ENCODE peak calls at places on chromosomes 13 and 19, in eight cellular contexts. V is DND-41, C is spleen, Y is transverse colon, B is NB4, T is Caco-2, L is AG10803, I is heart left ventricle. U is an unnamed sample.

GRCh38 chr13:30004204-30004603 is 153.8 kb upstream of the UBL3 start:
- DNase-seq in L (peak), Y (no peak), T (no peak), C (no peak), B (peak), I (no peak), V (no peak), U (no peak)

GRCh38 chr19:58366576-58367430 is 4.3 kb upstream of the ZNF497 start:
- DNase-seq in L (no peak), I (no peak), B (peak), Y (no peak), V (no peak), C (no peak), T (no peak), U (no peak)

GRCh38 chr13:34847751-34848150 is 94.3 kb upstream of the NBEA start:
- DNase-seq in T (no peak), L (no peak), B (no peak), Y (no peak), C (no peak), V (no peak), I (no peak), U (no peak)

GRCh38 chr13:45084515-45084914 is 35.8 kb upstream of the GTF2F2 start:
- DNase-seq in I (no peak), T (no peak), B (no peak), Y (no peak), L (no peak), V (no peak), C (no peak), U (no peak)

GRCh38 chr13:107518292-107518691 is 697.0 kb downstream of the LIG4 start:
- DNase-seq in Y (no peak), B (peak), I (no peak), L (no peak), V (no peak), T (no peak), C (no peak), U (no peak)

GRCh38 chr13:32454886-32455593 is 27.1 kb upstream of the N4BP2L1 start:
- DNase-seq in I (no peak), T (no peak), L (no peak), B (no peak), Y (no peak), V (no peak), C (no peak), U (no peak)

GRCh38 chr19:13637664-13638063 is 126.7 kb upstream of the MRI1 start:
- DNase-seq in Y (no peak), V (no peak), B (no peak), C (no peak), L (peak), I (no peak), T (no peak), U (no peak)

GRCh38 chr13:49330546-49330864 is 82.8 kb downstream of the CDADC1 start:
- DNase-seq in I (no peak), L (no peak), V (no peak), T (no peak), Y (no peak), B (no peak), C (no peak), U (no peak)

GRCh38 chr13:113806104-113806471 is 47.1 kb downstream of the TMEM255B start:
- DNase-seq in V (no peak), T (no peak), B (no peak), I (peak), C (no peak), L (no peak), Y (no peak), U (no peak)

DNA sequence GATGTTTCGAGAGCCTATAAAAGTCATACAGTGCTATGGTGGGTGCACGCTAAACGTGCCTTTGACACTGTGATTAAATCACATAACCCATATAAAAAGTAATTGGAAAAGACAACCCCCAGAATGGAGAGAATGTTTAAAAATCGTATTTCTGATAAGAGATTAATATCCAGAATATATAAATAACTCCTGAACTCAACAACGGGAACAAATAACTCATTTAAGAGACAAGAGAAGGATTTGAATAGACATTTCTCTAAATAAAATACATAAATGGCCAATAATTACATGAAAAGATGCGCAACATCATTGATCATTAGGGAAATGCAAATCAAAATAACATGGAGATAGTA is 37.0 kb upstream of the IGFL4 start:
- DNase-seq in T (no peak), C (no peak), B (no peak), Y (no peak), L (no peak), V (no peak), I (no peak), U (no peak)
- TF ChIP-seq CTCF in T (no peak), C (no peak), B (no peak), Y (peak), L (no peak), V (no peak), I (no peak), U (no peak)

GRCh38 chr13:24271611-24272451 is 37.5 kb upstream of the C1QTNF9 start:
- DNase-seq in B (peak), Y (peak), L (peak), V (peak), I (peak), T (no peak), C (peak), U (peak)

GRCh38 chr13:24270639-24271131 is 38.7 kb upstream of the C1QTNF9 start:
- DNase-seq in C (peak), B (peak), Y (peak), V (peak), T (peak), L (peak), I (peak), U (peak)

GRCh38 chr13:24272452-24273161 is 36.8 kb upstream of the C1QTNF9 start:
- DNase-seq in Y (no peak), C (peak), V (no peak), B (no peak), L (no peak), T (no peak), I (no peak), U (peak)

GRCh38 chr13:24269803-24270202 is 39.6 kb upstream of the C1QTNF9 start:
- DNase-seq in Y (no peak), B (no peak), C (no peak), V (no peak), L (peak), T (no peak), I (no peak), U (peak)

GRCh38 chr13:24271231-24271610 is 38.2 kb upstream of the C1QTNF9 start:
- DNase-seq in V (no peak), L (no peak), B (no peak), I (no peak), Y (no peak), C (no peak), T (no peak), U (no peak)
- H3K4me3 ChIP-seq in V (peak), L (peak), B (no peak), I (peak), Y (peak), C (peak), T (no peak), U (peak)

GRCh38 chr19:43690444-43690843 is 20.5 kb upstream of the PLAUR start:
- DNase-seq in Y (no peak), I (no peak), T (no peak), B (no peak), L (no peak), V (no peak), C (no peak), U (no peak)

GRCh38 chr19:43684326-43684725 is 14.4 kb upstream of the PLAUR start:
- DNase-seq in C (no peak), Y (no peak), B (no peak), T (no peak), I (no peak), L (no peak), V (no peak), U (no peak)

GRCh38 chr19:43688059-43688763 is 18.2 kb upstream of the PLAUR start:
- DNase-seq in B (no peak), L (no peak), C (no peak), T (no peak), Y (no peak), V (no peak), I (no peak), U (no peak)

GRCh38 chr19:43690890-43691289 is 20.9 kb upstream of the PLAUR start:
- DNase-seq in C (no peak), I (no peak), B (no peak), L (no peak), Y (no peak), V (no peak), T (no peak), U (no peak)

GRCh38 chr19:43687660-43687997 is 17.7 kb upstream of the PLAUR start:
- DNase-seq in L (no peak), T (no peak), C (no peak), Y (no peak), B (no peak), V (no peak), I (no peak), U (no peak)
- TF ChIP-seq CTCF in L (no peak), T (no peak), C (no peak), Y (no peak), B (no peak), V (no peak), I (no peak), U (no peak)

GRCh38 chr19:7515471-7516226 is at the start of gene ZNF358:
- DNase-seq in Y (peak), T (peak), L (peak), B (peak), V (peak), I (peak), C (peak), U (no peak)

GRCh38 chr19:7513809-7514642 is 1.9 kb upstream of the ZNF358 start:
- DNase-seq in L (no peak), I (no peak), C (no peak), B (no peak), T (no peak), V (no peak), Y (no peak), U (no peak)

GRCh38 chr19:7516878-7517277 is 975 bp downstream of the ZNF358 start:
- DNase-seq in I (no peak), T (no peak), C (no peak), Y (no peak), V (no peak), B (no peak), L (no peak), U (no peak)

GRCh38 chr19:7516281-7516862 is 469 bp downstream of the ZNF358 start:
- DNase-seq in Y (no peak), I (no peak), L (no peak), V (no peak), T (no peak), C (peak), B (no peak), U (no peak)

DNA sequence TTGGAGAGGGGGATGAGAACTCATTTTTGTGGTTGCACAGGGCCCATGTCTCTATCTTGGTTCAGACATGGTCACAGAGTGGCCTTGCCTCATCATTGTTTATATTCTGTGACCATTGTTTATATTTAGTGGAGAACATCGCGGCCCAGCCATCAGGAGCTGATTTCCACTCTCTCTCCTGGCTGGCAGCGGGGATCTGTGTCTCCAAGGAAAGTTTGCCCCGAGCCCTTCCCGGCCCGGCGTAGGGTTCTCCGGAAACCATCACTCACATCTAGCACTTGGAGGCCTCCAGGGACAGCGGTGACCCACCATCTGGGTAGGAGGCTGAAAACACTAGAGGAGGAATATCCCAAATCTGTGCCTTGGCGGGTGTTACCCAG is 822 bp upstream of the ZNF358 start:
- DNase-seq in T (no peak), B (no peak), C (no peak), I (peak), L (no peak), Y (peak), V (no peak), U (no peak)
- H3K4me3 ChIP-seq in T (no peak), B (no peak), C (no peak), I (peak), L (peak), Y (no peak), V (peak), U (no peak)

DNA sequence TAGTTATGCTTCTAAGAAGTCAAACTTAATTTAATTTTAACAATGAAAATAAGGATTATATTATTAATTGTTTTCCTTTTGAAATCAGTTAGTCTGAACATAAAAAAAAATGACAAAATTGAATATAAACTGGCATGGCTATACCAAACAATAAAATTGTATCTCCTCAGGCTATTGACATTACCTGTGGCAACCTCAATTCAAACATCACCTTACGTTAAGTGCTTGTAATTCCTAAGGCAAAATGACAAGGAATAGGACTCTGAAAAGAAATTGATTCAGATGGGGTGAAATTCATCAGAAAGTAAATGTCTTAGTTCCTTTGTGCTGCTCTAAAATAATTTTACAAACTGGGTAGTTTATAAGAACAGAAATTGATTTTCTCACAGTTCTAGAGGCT is 89.5 kb downstream of the SLITRK6 start:
- DNase-seq in C (no peak), B (no peak), I (no peak), V (no peak), T (no peak), Y (no peak), L (no peak), U (no peak)
- TF ChIP-seq CTCF in C (no peak), B (no peak), I (no peak), V (no peak), T (no peak), Y (no peak), L (no peak), U (no peak)

GRCh38 chr13:41467546-41467945 is 10.2 kb downstream of the RGCC start:
- DNase-seq in B (no peak), T (no peak), C (no peak), I (no peak), V (no peak), L (no peak), Y (no peak), U (no peak)

GRCh38 chr13:41463823-41464602 is 6.7 kb downstream of the RGCC start:
- DNase-seq in I (no peak), V (no peak), B (no peak), T (no peak), C (peak), L (no peak), Y (peak), U (no peak)

GRCh38 chr13:41468631-41469030 is 11.3 kb downstream of the RGCC start:
- DNase-seq in V (no peak), C (no peak), T (no peak), I (no peak), L (no peak), Y (no peak), B (no peak), U (no peak)

GRCh38 chr13:41465215-41465907 is 8.0 kb downstream of the RGCC start:
- DNase-seq in Y (peak), L (peak), V (peak), C (peak), I (peak), B (peak), T (no peak), U (no peak)

DNA sequence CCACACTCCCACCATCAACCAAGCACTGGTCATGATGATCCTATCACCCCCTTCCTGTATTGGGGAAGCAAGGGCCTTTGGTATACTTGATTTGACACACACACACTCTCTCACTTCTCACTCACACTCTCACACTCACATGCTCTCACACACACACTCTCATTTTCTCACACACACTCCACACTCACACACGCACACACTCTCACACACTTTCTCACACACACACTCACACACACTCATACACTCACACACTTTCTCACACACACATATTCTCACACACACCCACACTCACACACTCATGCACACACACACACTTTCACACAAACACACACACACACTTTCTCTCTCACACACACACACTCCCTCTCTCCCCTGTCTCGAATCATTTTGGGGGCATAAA is 8.6 kb downstream of the RGCC start:
- DNase-seq in T (no peak), I (no peak), B (peak), L (no peak), C (no peak), Y (no peak), V (no peak), U (no peak)
- H3K4me3 ChIP-seq in T (no peak), I (no peak), B (no peak), L (no peak), C (no peak), Y (no peak), V (peak), U (no peak)